ENCODE peak calls at places on chromosomes 13 and 19, in six cellular contexts. N is A549, U is uterus, F is body of pancreas, Z is adrenal gland, R is esophagus muscularis mucosa. J is an unnamed sample.

GRCh38 chr13:112325941-112326645 is 50.1 kb upstream of the SPACA7 start:
- DNase-seq in N (no peak), U (no peak), F (no peak), Z (no peak), R (no peak), J (no peak)

GRCh38 chr13:111380431-111380830 is 60.0 kb downstream of the TEX29 start:
- DNase-seq in N (no peak), U (no peak), F (no peak), Z (no peak), R (no peak), J (no peak)

GRCh38 chr13:23797276-23797903 is 91.8 kb downstream of the MIPEP start:
- DNase-seq in N (no peak), U (no peak), F (no peak), Z (no peak), R (no peak), J (no peak)

GRCh38 chr19:17385878-17386611 is 8.0 kb downstream of the CCDC194 start:
- DNase-seq in N (peak; percentile 53), U (peak; percentile 54), F (peak; percentile 56), Z (peak; percentile 66), R (no peak), J (peak; percentile 59)

GRCh38 chr13:45412274-45413049 is 5.7 kb downstream of the SLC25A30 start:
- DNase-seq in N (no peak), U (no peak), F (no peak), Z (no peak), R (no peak), J (no peak)

GRCh38 chr19:28281676-28282075 is 931.3 kb downstream of the UQCRFS1 start:
- DNase-seq in N (no peak), U (no peak), F (no peak), Z (no peak), R (no peak), J (no peak)

GRCh38 chr13:23988546-23989122 is 91.3 kb upstream of the C1QTNF9B start:
- DNase-seq in N (no peak), U (no peak), F (peak; percentile 29), Z (no peak), R (peak; percentile 8), J (no peak)

GRCh38 chr13:80100636-80101035 is 240.3 kb downstream of the SPRY2 start:
- DNase-seq in N (no peak), U (no peak), F (no peak), Z (no peak), R (no peak), J (no peak)

GRCh38 chr13:28313579-28313978 is 175.2 kb downstream of the PAN3 start:
- DNase-seq in N (no peak), U (no peak), F (no peak), Z (no peak), R (no peak), J (no peak)

GRCh38 chr13:51278426-51279130 is 56.4 kb downstream of the FAM124A start:
- DNase-seq in N (no peak), U (no peak), F (no peak), Z (peak; percentile 38), R (no peak), J (no peak)

GRCh38 chr19:33219261-33219812 is 6.3 kb downstream of the SLC7A10 start:
- DNase-seq in N (no peak), U (no peak), F (no peak), Z (no peak), R (no peak), J (no peak)

GRCh38 chr19:53545271-53546065 is 7.5 kb downstream of the ZNF331 start:
- DNase-seq in N (peak; percentile 97), U (no peak), F (no peak), Z (no peak), R (no peak), J (no peak)

GRCh38 chr19:18473706-18474087 is 35.8 kb upstream of the ISYNA1 start:
- DNase-seq in N (no peak), U (no peak), F (no peak), Z (no peak), R (no peak), J (no peak)
- H3K4me1 ChIP-seq in N (peaks cover 25% of the 10 kb centered on the region), U (peaks cover 15% of the 10 kb centered on the region), F (peaks cover 60% of the 10 kb centered on the region), Z (peaks cover 17% of the 10 kb centered on the region), R (peaks cover 93% of the 10 kb centered on the region), J (peaks cover 4% of the 10 kb centered on the region)

GRCh38 chr19:19146000-19146608 is 7.8 kb upstream of the TMEM161A start:
- DNase-seq in N (peak; percentile 55), U (peak; percentile 76), F (peak; percentile 77), Z (peak; percentile 66), R (peak; percentile 95), J (peak; percentile 83)

GRCh38 chr19:19145281-19145999 is 7.2 kb upstream of the TMEM161A start:
- DNase-seq in N (no peak), U (no peak), F (no peak), Z (no peak), R (no peak), J (no peak)

GRCh38 chr19:19140476-19140875 is 2.2 kb upstream of the TMEM161A start:
- DNase-seq in N (no peak), U (no peak), F (no peak), Z (no peak), R (no peak), J (no peak)

GRCh38 chr19:19139876-19140229 is 1.6 kb upstream of the TMEM161A start:
- DNase-seq in N (no peak), U (no peak), F (no peak), Z (no peak), R (no peak), J (no peak)

DNA sequence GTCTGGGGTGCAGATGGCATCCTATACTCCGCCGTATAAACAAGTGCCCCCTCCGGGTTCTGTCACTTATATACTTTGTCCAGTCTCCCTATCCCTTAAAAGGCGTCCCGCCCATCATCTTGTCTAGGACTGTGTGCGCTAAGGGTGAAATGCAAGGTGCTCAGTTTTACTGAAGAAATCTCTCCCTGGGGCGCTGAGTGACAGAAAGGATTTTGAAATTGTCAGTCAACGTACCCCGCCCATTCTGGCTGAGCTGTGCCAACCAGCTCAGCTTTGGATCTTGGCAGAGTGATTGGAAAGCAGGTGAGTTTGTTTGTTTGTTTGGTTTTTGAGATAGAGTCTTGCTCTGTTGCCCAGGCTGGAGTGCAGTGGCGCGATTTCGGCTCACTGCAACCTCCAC is 4.1 kb upstream of the TMEM161A start:
- DNase-seq in N (no peak), U (no peak), F (no peak), Z (no peak), R (no peak), J (no peak)
- TF ChIP-seq POLR2A in N (no peak), U (no peak), F (no peak), Z (no peak), R (no peak), J (no peak)

GRCh38 chr13:97142452-97142851 is 79.7 kb upstream of the MBNL2 start:
- DNase-seq in N (peak; percentile 74), U (no peak), F (peak; percentile 40), Z (peak; percentile 67), R (no peak), J (no peak)
- H3K4me3 ChIP-seq in N (peak overlapping the region; percentile 37), U (no peak overlapping the region), F (no peak overlapping the region), Z (no peak overlapping the region), R (no peak overlapping the region), J (peak overlapping the region; percentile 57)

GRCh38 chr13:22060187-22060586 is 389.3 kb downstream of the FGF9 start:
- DNase-seq in N (no peak), U (no peak), F (no peak), Z (no peak), R (peak; percentile 81), J (no peak)
- H3K4me1 ChIP-seq in N (no peaks in the 10 kb centered on the region), U (no peaks in the 10 kb centered on the region), F (no peaks in the 10 kb centered on the region), Z (peaks cover 7% of the 10 kb centered on the region), R (no peaks in the 10 kb centered on the region), J (no peaks in the 10 kb centered on the region)

DNA sequence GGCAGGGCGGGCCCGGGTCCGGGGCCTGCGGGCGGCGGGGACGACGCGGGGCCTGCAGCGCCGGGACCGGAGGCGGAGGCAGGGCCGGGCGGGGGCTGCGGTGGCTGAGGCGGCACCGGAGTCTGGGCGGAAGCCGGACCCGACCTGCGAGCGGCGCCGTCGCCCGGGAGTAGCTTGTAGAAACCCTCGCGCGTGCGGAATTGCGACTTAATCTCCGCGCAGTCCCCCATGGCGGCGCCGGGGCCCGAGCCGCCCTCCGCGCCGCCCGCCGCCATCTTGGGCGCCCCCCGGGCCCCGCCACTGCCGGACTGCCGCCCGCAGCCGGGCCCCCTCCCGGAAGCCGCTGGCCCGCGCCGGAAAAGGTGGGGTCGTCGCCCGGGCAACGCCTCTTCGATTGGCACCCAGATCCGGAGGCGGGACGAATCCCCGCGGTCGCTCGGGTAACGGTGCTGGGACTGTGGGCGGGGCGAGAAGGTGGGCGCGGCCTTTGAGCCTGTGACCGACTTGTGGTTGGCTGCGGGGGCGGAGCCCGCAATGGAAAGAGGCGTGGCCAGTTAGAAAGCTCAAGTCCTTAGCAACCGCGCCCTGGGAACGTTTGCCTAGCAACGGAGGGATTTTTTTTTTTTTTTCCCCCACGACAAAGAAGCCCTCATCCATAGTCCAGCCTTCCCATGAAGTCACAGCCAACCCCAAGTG is at the start of gene DMWD:
- DNase-seq in N (peak; percentile 99), U (peak; percentile 100), F (peak; percentile 100), Z (peak; percentile 99), R (peak; percentile 100), J (peak; percentile 100)
- TF ChIP-seq POLR2A in N (peak; percentile 86), U (peak; percentile 78), F (peak; percentile 42), Z (no peak), R (no peak), J (no peak)